ENCODE peak calls at places on chromosome 18, in five cellular contexts. One of them, this sample, is unnamed.

GRCh38 chr18:9474103-9474982 is 970 bp upstream of the RALBP1 start:
- DNase-seq in Panc1: no peak
- DNase-seq in GM12878: no peak
- DNase-seq in HepG2: peak
- DNase-seq in H1: peak
- DNase-seq in this sample: no peak

GRCh38 chr18:11377766-11378540 is 228.6 kb upstream of the PIEZO2 start:
- DNase-seq in H1: no peak
- DNase-seq in Panc1: no peak
- DNase-seq in HepG2: no peak
- DNase-seq in GM12878: no peak
- DNase-seq in this sample: no peak

GRCh38 chr18:68979737-68980136 is 181.9 kb downstream of the CCDC102B start:
- DNase-seq in HepG2: no peak
- DNase-seq in GM12878: no peak
- DNase-seq in Panc1: no peak
- DNase-seq in H1: no peak
- DNase-seq in this sample: no peak

GRCh38 chr18:59265246-59266018 is 7.8 kb downstream of the RAX start:
- DNase-seq in H1: peak
- DNase-seq in GM12878: no peak
- DNase-seq in Panc1: no peak
- DNase-seq in HepG2: no peak
- DNase-seq in this sample: peak

GRCh38 chr18:13043066-13043465 is 51.9 kb downstream of the CEP192 start:
- DNase-seq in HepG2: no peak
- DNase-seq in Panc1: no peak
- DNase-seq in GM12878: no peak
- DNase-seq in H1: no peak
- DNase-seq in this sample: no peak

GRCh38 chr18:76380791-76381405 is 114.1 kb downstream of the ZNF516 start:
- DNase-seq in HepG2: no peak
- DNase-seq in GM12878: no peak
- DNase-seq in H1: peak
- DNase-seq in Panc1: no peak
- DNase-seq in this sample: peak

GRCh38 chr18:5508821-5509220 is 35.0 kb downstream of the EPB41L3 start:
- DNase-seq in HepG2: no peak
- DNase-seq in GM12878: no peak
- DNase-seq in H1: no peak
- DNase-seq in Panc1: no peak
- DNase-seq in this sample: no peak

GRCh38 chr18:36314098-36314497 is 16.6 kb downstream of the FHOD3 start:
- DNase-seq in H1: peak
- DNase-seq in HepG2: no peak
- DNase-seq in Panc1: no peak
- DNase-seq in GM12878: no peak
- DNase-seq in this sample: no peak

GRCh38 chr18:36808681-36809080 is 20.1 kb downstream of the TPGS2 start:
- DNase-seq in Panc1: no peak
- DNase-seq in H1: no peak
- DNase-seq in GM12878: no peak
- DNase-seq in HepG2: no peak
- DNase-seq in this sample: no peak

GRCh38 chr18:72762505-72763122 is 105.2 kb downstream of the NETO1 start:
- DNase-seq in GM12878: peak
- DNase-seq in Panc1: peak
- DNase-seq in H1: no peak
- DNase-seq in HepG2: peak
- DNase-seq in this sample: peak

GRCh38 chr18:77177009-77177408 is 44.4 kb upstream of the MBP start:
- DNase-seq in HepG2: no peak
- DNase-seq in Panc1: peak
- DNase-seq in H1: no peak
- DNase-seq in GM12878: no peak
- DNase-seq in this sample: no peak

GRCh38 chr18:62018034-62018760 is 125.4 kb upstream of the RNF152 start:
- DNase-seq in Panc1: no peak
- DNase-seq in H1: no peak
- DNase-seq in GM12878: no peak
- DNase-seq in HepG2: no peak
- DNase-seq in this sample: no peak

GRCh38 chr18:77851798-77852197 is 602.1 kb downstream of the GALR1 start:
- DNase-seq in HepG2: no peak
- DNase-seq in Panc1: no peak
- DNase-seq in GM12878: no peak
- DNase-seq in H1: no peak
- DNase-seq in this sample: no peak

GRCh38 chr18:9055185-9055584 is 47.3 kb upstream of the NDUFV2 start:
- DNase-seq in H1: no peak
- DNase-seq in HepG2: no peak
- DNase-seq in GM12878: no peak
- DNase-seq in Panc1: peak
- DNase-seq in this sample: no peak

GRCh38 chr18:11146238-11146946 is 3.0 kb downstream of the PIEZO2 start:
- DNase-seq in GM12878: no peak
- DNase-seq in Panc1: no peak
- DNase-seq in H1: peak
- DNase-seq in HepG2: no peak
- DNase-seq in this sample: no peak

GRCh38 chr18:31659574-31660149 is 24.7 kb downstream of the B4GALT6 start:
- DNase-seq in Panc1: no peak
- DNase-seq in H1: no peak
- DNase-seq in HepG2: no peak
- DNase-seq in GM12878: no peak
- DNase-seq in this sample: no peak

GRCh38 chr18:76338088-76338487 is 157.0 kb downstream of the ZNF516 start:
- DNase-seq in GM12878: no peak
- DNase-seq in HepG2: no peak
- DNase-seq in H1: no peak
- DNase-seq in Panc1: no peak
- DNase-seq in this sample: no peak

GRCh38 chr18:8319798-8320477 is 289.3 kb upstream of the RAB12 start:
- DNase-seq in Panc1: no peak
- DNase-seq in HepG2: no peak
- DNase-seq in GM12878: no peak
- DNase-seq in H1: no peak
- DNase-seq in this sample: no peak

GRCh38 chr18:69282371-69282770 is 118.3 kb upstream of the DOK6 start:
- DNase-seq in GM12878: no peak
- DNase-seq in H1: no peak
- DNase-seq in Panc1: no peak
- DNase-seq in HepG2: no peak
- DNase-seq in this sample: no peak

GRCh38 chr18:7000484-7001096 is 117.0 kb downstream of the LAMA1 start:
- DNase-seq in H1: no peak
- DNase-seq in HepG2: peak
- DNase-seq in Panc1: peak
- DNase-seq in GM12878: no peak
- DNase-seq in this sample: no peak
- TF ChIP-seq SIN3A in H1: no peak
- TF ChIP-seq SIN3A in HepG2: no peak
- TF ChIP-seq SIN3A in Panc1: no peak
- TF ChIP-seq SIN3A in GM12878: no peak
- TF ChIP-seq SIN3A in this sample: no peak

GRCh38 chr18:49048361-49048760 is 97.6 kb upstream of the SMAD7 start:
- DNase-seq in H1: no peak
- DNase-seq in GM12878: no peak
- DNase-seq in HepG2: no peak
- DNase-seq in Panc1: no peak
- DNase-seq in this sample: no peak

GRCh38 chr18:49047540-49047939 is 96.8 kb upstream of the SMAD7 start:
- DNase-seq in HepG2: no peak
- DNase-seq in GM12878: no peak
- DNase-seq in H1: no peak
- DNase-seq in Panc1: no peak
- DNase-seq in this sample: no peak

GRCh38 chr18:49052891-49053644 is 102.3 kb upstream of the SMAD7 start:
- DNase-seq in Panc1: no peak
- DNase-seq in GM12878: no peak
- DNase-seq in H1: no peak
- DNase-seq in HepG2: no peak
- DNase-seq in this sample: no peak

GRCh38 chr18:49051323-49051967 is 100.7 kb upstream of the SMAD7 start:
- DNase-seq in HepG2: no peak
- DNase-seq in H1: no peak
- DNase-seq in GM12878: no peak
- DNase-seq in Panc1: no peak
- DNase-seq in this sample: no peak

DNA sequence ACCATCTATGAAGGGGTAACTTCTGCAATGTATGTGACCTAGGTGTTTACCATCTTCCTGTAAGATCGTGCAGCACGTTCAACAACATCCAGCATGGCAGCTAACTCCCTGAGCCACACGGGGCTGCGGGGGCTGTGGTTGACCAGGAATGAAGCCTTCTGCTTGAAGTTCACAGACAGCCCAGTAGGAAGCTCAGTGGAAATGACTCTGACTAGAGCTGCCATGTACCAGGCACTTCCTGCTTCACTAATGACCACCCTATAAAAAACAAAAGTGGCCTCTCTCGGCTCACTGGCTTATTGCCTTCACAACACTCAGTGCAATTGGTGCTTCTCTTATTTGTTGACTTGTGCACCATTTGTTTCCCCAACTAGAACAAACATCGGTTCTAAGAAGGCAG is 99.7 kb upstream of the SMAD7 start:
- DNase-seq in GM12878: no peak
- DNase-seq in H1: no peak
- DNase-seq in HepG2: no peak
- DNase-seq in Panc1: no peak
- DNase-seq in this sample: no peak
- TF ChIP-seq SIN3A in GM12878: no peak
- TF ChIP-seq SIN3A in H1: no peak
- TF ChIP-seq SIN3A in HepG2: no peak
- TF ChIP-seq SIN3A in Panc1: no peak
- TF ChIP-seq SIN3A in this sample: no peak

DNA sequence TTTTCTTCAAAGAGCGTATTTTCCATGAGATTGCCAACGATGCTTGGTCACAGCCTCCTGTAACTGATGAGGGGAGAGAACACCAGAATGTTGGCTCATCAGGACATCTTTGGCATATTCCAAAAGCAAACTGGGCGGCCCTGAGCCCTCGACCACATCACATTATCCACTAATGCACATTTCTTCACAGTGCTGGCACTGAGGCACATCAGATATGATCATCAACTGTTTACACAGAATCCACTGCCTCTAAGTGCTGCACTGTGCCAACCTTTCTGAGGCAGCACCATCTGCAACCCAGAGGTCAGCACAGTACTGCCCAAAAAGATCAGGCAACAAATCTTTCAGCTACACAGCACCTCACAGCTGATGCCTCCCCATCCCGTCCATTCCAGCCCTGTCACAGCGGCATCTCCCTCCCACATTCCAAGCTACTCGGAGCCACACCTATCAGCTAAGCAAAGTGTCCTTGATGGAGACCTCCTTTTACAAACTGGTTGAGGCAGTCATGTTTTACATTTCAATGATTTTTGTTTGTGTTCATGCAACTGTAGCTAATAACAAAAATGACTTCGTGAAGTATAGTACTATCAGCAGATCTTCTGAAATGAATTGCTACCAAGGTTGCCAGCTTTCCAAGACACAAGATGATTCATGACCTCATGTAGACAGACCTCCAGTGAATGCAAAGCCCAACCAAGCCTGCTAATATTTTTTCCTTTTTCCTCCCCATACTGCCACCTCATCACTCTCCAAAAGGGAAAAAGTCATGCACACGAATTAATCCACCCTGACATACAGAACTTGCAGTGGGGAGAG is 32.3 kb downstream of the MYO5B start:
- DNase-seq in HepG2: no peak
- DNase-seq in Panc1: no peak
- DNase-seq in H1: no peak
- DNase-seq in GM12878: no peak
- DNase-seq in this sample: no peak
- TF ChIP-seq SIN3A in HepG2: no peak
- TF ChIP-seq SIN3A in Panc1: no peak
- TF ChIP-seq SIN3A in H1: no peak
- TF ChIP-seq SIN3A in GM12878: no peak
- TF ChIP-seq SIN3A in this sample: no peak

DNA sequence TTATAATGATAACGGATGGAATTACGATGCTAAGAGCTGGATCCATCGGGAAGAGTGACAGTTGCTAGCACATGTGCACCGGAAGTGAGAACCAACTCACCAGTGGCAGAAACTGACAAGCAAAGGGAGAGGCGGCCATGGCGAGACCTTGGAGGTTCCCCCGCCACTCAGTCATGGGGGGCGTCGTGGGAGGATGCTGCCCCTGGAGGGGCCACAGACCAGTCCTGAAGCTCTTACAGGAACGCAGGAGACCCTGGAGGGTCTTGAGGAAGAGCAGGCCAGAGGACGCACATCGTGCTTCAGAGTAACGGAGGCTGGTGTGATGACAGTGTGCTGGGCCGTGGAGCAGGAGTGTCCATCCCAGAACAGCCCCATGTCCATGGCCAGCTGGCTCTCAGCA is 53.1 kb upstream of the KCNG2 start:
- DNase-seq in HepG2: no peak
- DNase-seq in Panc1: no peak
- DNase-seq in GM12878: no peak
- DNase-seq in H1: no peak
- DNase-seq in this sample: no peak
- TF ChIP-seq SIN3A in HepG2: no peak
- TF ChIP-seq SIN3A in Panc1: no peak
- TF ChIP-seq SIN3A in GM12878: no peak
- TF ChIP-seq SIN3A in H1: no peak
- TF ChIP-seq SIN3A in this sample: no peak

DNA sequence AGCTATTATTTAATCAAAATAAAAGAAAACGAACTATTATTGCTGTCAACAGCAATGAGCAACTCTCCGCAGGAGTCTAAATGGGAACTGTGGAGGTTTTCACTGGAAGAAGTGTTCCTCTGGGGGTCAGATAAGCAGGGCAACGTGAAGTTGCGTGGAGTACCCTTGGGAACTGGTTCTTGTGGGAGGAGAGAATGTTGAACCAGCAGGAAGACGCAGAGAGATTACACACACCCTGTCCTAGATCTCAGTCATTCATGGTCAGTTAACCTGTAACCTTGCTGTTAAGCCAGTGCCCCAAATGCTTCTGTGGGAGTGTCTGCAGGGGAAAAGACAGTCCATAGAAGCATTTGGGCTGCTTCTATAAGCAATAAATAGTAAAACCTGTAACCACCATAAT is 20.4 kb upstream of the CABLES1 start:
- DNase-seq in GM12878: no peak
- DNase-seq in H1: no peak
- DNase-seq in HepG2: no peak
- DNase-seq in Panc1: no peak
- DNase-seq in this sample: no peak
- TF ChIP-seq SIN3A in GM12878: no peak
- TF ChIP-seq SIN3A in H1: no peak
- TF ChIP-seq SIN3A in HepG2: no peak
- TF ChIP-seq SIN3A in Panc1: no peak
- TF ChIP-seq SIN3A in this sample: no peak

This sample was measured in K562.